ENCODE peak calls at places on chromosomes 12 and 14, in four cellular contexts. W is astrocyte, L is body of pancreas, R is mammary epithelial cell. X is an unnamed sample.

GRCh38 chr12:107369679-107370078 is 276.3 kb upstream of the CRY1 start:
- DNase-seq in W (no peak), L (no peak), R (no peak), X (no peak)

GRCh38 chr14:93019970-93020369 is 95.8 kb downstream of the ITPK1 start:
- DNase-seq in W (no peak), L (no peak), R (no peak), X (no peak)

GRCh38 chr12:1920971-1921370 is 2.5 kb upstream of the CACNA2D4 start:
- DNase-seq in W (no peak), L (no peak), R (no peak), X (no peak)

GRCh38 chr12:106865685-106866084 is 90.0 kb upstream of the TMEM263 start:
- DNase-seq in W (no peak), L (no peak), R (no peak), X (peak; percentile 32)

GRCh38 chr14:36847366-36847765 is 185.7 kb downstream of the PAX9 start:
- DNase-seq in W (no peak), L (no peak), R (no peak), X (no peak)

GRCh38 chr12:122875590-122876220 is 20.2 kb downstream of the VPS37B start:
- DNase-seq in W (no peak), L (no peak), R (no peak), X (no peak)

GRCh38 chr12:40224439-40225291 is at the start of gene LRRK2:
- DNase-seq in W (peak; percentile 65), L (peak; percentile 86), R (peak; percentile 30), X (peak; percentile 41)

GRCh38 chr12:59322473-59322872 is 273.4 kb upstream of the SLC16A7 start:
- DNase-seq in W (no peak), L (peak; percentile 8), R (no peak), X (no peak)

GRCh38 chr12:29773076-29773475 is 10.7 kb downstream of the TMTC1 start:
- DNase-seq in W (no peak), L (no peak), R (no peak), X (no peak)

GRCh38 chr12:132315507-132315906 is 13.9 kb downstream of the GALNT9 start:
- DNase-seq in W (no peak), L (no peak), R (no peak), X (no peak)

GRCh38 chr12:86193931-86194330 is 62.3 kb downstream of the MGAT4C start:
- DNase-seq in W (peak; percentile 33), L (no peak), R (peak; percentile 23), X (peak; percentile 55)

GRCh38 chr14:97489750-97490149 is 692.6 kb downstream of the VRK1 start:
- DNase-seq in W (no peak), L (no peak), R (no peak), X (no peak)

GRCh38 chr14:105860615-105861580 is 334.5 kb downstream of the TMEM121 start:
- DNase-seq in W (no peak), L (peak; percentile 0), R (no peak), X (no peak)

GRCh38 chr14:49620182-49621113 is at the start of the genes MGAT2 and RPL36AL:
- DNase-seq in W (peak; percentile 98), L (peak; percentile 99), R (peak; percentile 98), X (peak; percentile 99)

GRCh38 chr14:79734151-79734550 is 477.2 kb downstream of the DIO2 start:
- DNase-seq in W (no peak), L (no peak), R (no peak), X (no peak)

GRCh38 chr12:104263580-104264358 is 39.8 kb upstream of the EID3 start:
- DNase-seq in W (no peak), L (no peak), R (peak; percentile 92), X (peak; percentile 98)

GRCh38 chr12:121403721-121404120 is 3.8 kb downstream of the RNF34 start:
- DNase-seq in W (no peak), L (no peak), R (no peak), X (no peak)

GRCh38 chr14:73457050-73457934 is 1.1 kb downstream of the NUMB start:
- DNase-seq in W (no peak), L (peak; percentile 41), R (peak; percentile 78), X (peak; percentile 62)

GRCh38 chr14:81464253-81465001 is 64.3 kb upstream of the STON2 start:
- DNase-seq in W (peak; percentile 26), L (peak; percentile 61), R (peak; percentile 45), X (peak; percentile 58)

GRCh38 chr14:65877631-65878030 is 465.1 kb downstream of the FUT8 start:
- DNase-seq in W (no peak), L (no peak), R (no peak), X (no peak)

GRCh38 chr14:96741151-96741977 is 55.8 kb upstream of the VRK1 start:
- DNase-seq in W (no peak), L (peak; percentile 54), R (peak; percentile 37), X (peak; percentile 50)

GRCh38 chr14:60632257-60632656 is 17.0 kb downstream of the SIX1 start:
- DNase-seq in W (no peak), L (no peak), R (no peak), X (no peak)

GRCh38 chr14:60634153-60634552 is 15.1 kb downstream of the SIX1 start:
- DNase-seq in W (no peak), L (no peak), R (no peak), X (no peak)

GRCh38 chr14:60630129-60630528 is 19.1 kb downstream of the SIX1 start:
- DNase-seq in W (no peak), L (no peak), R (no peak), X (no peak)

GRCh38 chr14:60632777-60633176 is 16.5 kb downstream of the SIX1 start:
- DNase-seq in W (no peak), L (no peak), R (peak; percentile 66), X (no peak)

DNA sequence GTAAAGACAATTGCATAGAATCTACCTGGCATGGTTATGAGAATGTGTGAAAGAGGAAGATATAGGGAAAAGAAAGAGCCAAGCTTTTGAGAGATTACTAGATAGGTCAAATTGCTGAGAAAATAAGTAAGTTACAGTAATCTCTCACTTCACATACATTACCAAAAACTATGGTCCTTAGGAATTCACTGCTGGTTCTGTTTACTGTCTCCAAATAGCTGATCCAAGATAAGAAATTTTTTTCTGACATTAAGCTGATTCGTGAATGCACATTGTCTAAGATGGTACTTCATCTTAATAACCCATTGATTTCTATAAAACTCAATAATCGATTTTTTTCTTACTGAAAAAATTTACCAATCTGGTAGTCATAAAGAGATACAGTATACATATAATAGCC is 17.4 kb downstream of the SIX1 start:
- DNase-seq in W (no peak), L (no peak), R (no peak), X (no peak)
- H3K4me3 ChIP-seq in W (no peak overlapping the region), L (no peak overlapping the region), R (no peak overlapping the region), X (no peak overlapping the region)

DNA sequence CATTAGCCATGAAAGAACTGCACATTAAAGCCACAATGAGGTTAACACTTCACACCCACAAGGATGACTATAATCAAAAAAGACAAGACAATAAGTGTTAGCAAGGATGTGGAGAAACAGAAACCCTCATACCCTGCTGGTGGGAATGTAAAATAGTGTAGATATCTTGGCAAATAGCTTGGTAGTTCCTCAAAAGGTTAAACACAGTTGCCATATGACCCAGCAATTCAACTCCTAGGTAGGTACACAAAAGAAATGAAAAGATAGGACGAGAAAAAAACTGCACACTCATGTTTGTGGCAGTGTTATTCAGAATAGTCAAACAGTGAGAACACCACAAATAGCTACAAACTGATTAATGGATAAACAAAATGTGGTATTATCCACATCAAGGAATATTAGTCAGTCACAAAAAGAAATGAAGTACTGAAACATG is 93.5 kb downstream of the ATXN2 start:
- DNase-seq in W (no peak), L (no peak), R (peak; percentile 3), X (no peak)
- TF ChIP-seq CTCF in W (no peak), L (no peak), R (no peak), X (no peak)

GRCh38 chr12:81492131-81492720 is 266.9 kb downstream of the PPFIA2 start:
- DNase-seq in W (peak; percentile 25), L (no peak), R (no peak), X (no peak)
- H3K4me3 ChIP-seq in W (no peak overlapping the region), L (no peak overlapping the region), R (no peak overlapping the region), X (no peak overlapping the region)

DNA sequence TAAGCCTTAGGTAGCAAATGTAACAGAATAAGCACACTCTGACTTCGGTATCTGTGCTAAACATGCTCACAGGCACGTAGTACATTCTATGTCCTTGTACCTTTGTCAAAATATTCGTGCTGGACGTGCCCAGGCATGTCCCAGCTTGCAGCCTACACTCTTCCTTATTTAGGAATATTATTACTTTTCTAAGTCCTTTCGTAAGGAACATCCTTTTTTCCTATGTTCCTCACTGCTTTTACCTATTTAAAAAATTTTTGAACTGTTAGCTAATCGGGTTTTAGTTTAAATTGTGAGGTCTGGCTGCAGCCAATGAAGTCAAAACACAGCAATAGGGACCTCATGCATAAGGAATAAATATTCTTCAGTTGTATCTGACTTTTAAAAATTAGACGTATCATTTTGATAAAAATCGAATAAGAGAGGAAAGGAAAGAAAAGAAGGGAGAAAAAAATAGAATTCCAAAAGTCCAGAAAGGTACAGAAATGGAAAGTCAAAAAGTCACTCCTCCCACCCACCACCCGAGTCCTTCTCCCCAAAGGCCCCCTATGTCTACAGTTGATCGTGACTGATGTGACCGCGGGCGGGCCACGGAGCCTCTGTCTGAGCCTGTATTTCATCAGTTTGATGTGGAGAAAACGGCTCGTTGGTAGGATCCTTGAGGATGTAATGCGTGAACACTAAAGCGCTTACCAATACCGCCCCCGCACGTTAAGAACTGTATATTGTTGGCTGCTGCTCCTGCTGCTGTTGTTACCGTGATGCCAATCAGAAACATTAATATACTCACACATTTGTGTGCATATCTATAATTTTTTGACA is 24.4 kb upstream of the UBC start:
- DNase-seq in W (peak; percentile 79), L (peak; percentile 79), R (peak; percentile 84), X (peak; percentile 94)
- TF ChIP-seq CTCF in W (peak; percentile 25), L (peak; percentile 50), R (no peak), X (peak; percentile 57)

DNA sequence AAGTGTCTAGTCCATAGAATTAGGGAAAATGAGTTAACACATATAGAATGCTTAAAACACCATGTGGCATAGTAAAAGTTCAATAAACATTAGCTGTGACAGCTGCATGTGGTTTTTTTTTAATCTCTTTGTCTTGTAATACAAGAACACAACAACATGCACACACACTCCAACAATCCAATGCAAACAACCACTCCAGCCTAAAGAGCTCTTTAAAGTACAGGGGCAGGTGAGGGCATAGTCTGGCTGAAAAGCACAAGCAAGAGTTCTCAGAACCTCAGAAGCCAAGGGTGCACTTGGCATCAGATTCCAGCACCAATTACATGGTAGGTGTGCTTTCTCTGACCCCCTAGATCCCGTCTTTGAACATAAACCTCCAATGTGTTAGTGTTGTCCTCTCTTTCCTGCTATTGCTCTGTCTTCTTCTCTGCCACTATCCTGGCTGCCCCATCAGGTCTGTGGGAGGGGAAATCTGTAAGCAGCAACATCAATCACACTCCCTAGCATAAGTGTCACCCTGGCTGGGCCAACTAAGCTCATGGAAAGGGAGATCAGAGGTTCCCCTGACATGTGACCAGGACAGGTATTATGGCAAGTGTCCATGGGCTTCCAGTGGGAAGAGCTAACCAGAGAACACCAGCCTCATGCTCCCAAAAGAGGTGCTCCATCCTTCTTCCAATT is 91.0 kb downstream of the SLC8A3 start:
- DNase-seq in W (no peak), L (no peak), R (no peak), X (no peak)
- H3K4me3 ChIP-seq in W (no peak overlapping the region), L (no peak overlapping the region), R (no peak overlapping the region), X (no peak overlapping the region)

GRCh38 chr12:130683811-130684210 is 32.3 kb downstream of the RIMBP2 start:
- DNase-seq in W (no peak), L (no peak), R (no peak), X (no peak)

GRCh38 chr12:130677957-130678558 is 38.0 kb downstream of the RIMBP2 start:
- DNase-seq in W (no peak), L (peak; percentile 6), R (no peak), X (no peak)

GRCh38 chr12:130685250-130685649 is 30.8 kb downstream of the RIMBP2 start:
- DNase-seq in W (no peak), L (no peak), R (no peak), X (no peak)

GRCh38 chr12:130683080-130683479 is 33.0 kb downstream of the RIMBP2 start:
- DNase-seq in W (no peak), L (no peak), R (no peak), X (no peak)

GRCh38 chr12:130680451-130680990 is 35.6 kb downstream of the RIMBP2 start:
- DNase-seq in W (no peak), L (no peak), R (no peak), X (no peak)
- TF ChIP-seq CTCF in W (no peak), L (no peak), R (no peak), X (no peak)

X was measured in epithelial cell of esophagus.